ENCODE peak calls at places on chromosomes 5 and 9, in five cellular contexts. X is globus pallidus, Q is memory B cell, Z is NCI-H1436 treated with DMSO at 0.1 percent for 48 hours, G is sigmoid colon. Y is an unnamed sample.

GRCh38 chr5:52743970-52744369 is 43.7 kb upstream of the ITGA1 start:
- DNase-seq in X (no peak), Q (no peak), Z (no peak), G (no peak), Y (no peak)

GRCh38 chr5:119273391-119273839 is 82.4 kb upstream of the TNFAIP8 start:
- DNase-seq in X (no peak), Q (no peak), Z (no peak), G (no peak), Y (no peak)

GRCh38 chr5:131628990-131629389 is 6.0 kb downstream of the RAPGEF6 start:
- DNase-seq in X (no peak), Q (no peak), Z (no peak), G (no peak), Y (no peak)

GRCh38 chr5:128101676-128102075 is 18.1 kb downstream of the SLC12A2 start:
- DNase-seq in X (no peak), Q (no peak), Z (no peak), G (no peak), Y (no peak)

GRCh38 chr9:77981332-77981731 is 50.3 kb downstream of the GNAQ start:
- DNase-seq in X (no peak), Q (no peak), Z (no peak), G (no peak), Y (peak)

GRCh38 chr5:153276151-153276550 is 214.3 kb upstream of the GRIA1 start:
- DNase-seq in X (peak), Q (no peak), Z (no peak), G (no peak), Y (no peak)

GRCh38 chr9:86202338-86202882 is 57.0 kb downstream of the C9orf153 start:
- DNase-seq in X (peak), Q (no peak), Z (no peak), G (no peak), Y (no peak)

GRCh38 chr5:154236-154635 is 37.1 kb upstream of the LRRC14B start:
- DNase-seq in X (no peak), Q (no peak), Z (no peak), G (no peak), Y (no peak)

GRCh38 chr9:137490532-137491186 is 31.5 kb upstream of the NSMF start:
- DNase-seq in X (no peak), Q (no peak), Z (no peak), G (no peak), Y (no peak)

Y was measured in RWPE2.